ENCODE peak calls at places on chromosome 5, in eight cellular contexts. D is endothelial cell of umbilical vein, U is stomach, N is body of pancreas, Z is AG04450, Q is neural progenitor cell, L is cardiac fibroblast, K is nephron progenitor cell. M is an unnamed sample.

GRCh38 chr5:95530441-95530840 is 24.3 kb downstream of the SKIC3 start:
- DNase-seq in D (no peak), U (no peak), N (no peak), Z (peak), Q (no peak), L (peak), K (no peak), M (no peak)

GRCh38 chr5:139378101-139378825 is 4.8 kb downstream of the SLC23A1 start:
- DNase-seq in D (no peak), U (no peak), N (no peak), Z (no peak), Q (no peak), L (no peak), K (no peak), M (no peak)

GRCh38 chr5:116806879-116807278 is 232.3 kb upstream of the SEMA6A start:
- DNase-seq in D (no peak), U (no peak), N (no peak), Z (no peak), Q (no peak), L (no peak), K (no peak), M (no peak)

GRCh38 chr5:93579561-93580386 is 1.2 kb downstream of the NR2F1-AS1 start:
- DNase-seq in D (peak), U (no peak), N (no peak), Z (no peak), Q (peak), L (peak), K (peak), M (peak)

GRCh38 chr5:141677415-141677814 is 4.6 kb downstream of the ARAP3 start:
- DNase-seq in D (peak), U (no peak), N (no peak), Z (no peak), Q (peak), L (no peak), K (peak), M (no peak)

GRCh38 chr5:133801955-133802751 is 166.3 kb downstream of the C5orf15 start:
- DNase-seq in D (no peak), U (peak), N (peak), Z (no peak), Q (no peak), L (peak), K (peak), M (no peak)

GRCh38 chr5:115096034-115096769 is 73.5 kb downstream of the TRIM36 start:
- DNase-seq in D (no peak), U (no peak), N (no peak), Z (no peak), Q (no peak), L (no peak), K (no peak), M (no peak)

GRCh38 chr5:766666-767431 is 17.7 kb downstream of the ZDHHC11B start:
- DNase-seq in D (no peak), U (no peak), N (no peak), Z (no peak), Q (no peak), L (no peak), K (no peak), M (no peak)

GRCh38 chr5:168653611-168654010 is 74.4 kb upstream of the PANK3 start:
- DNase-seq in D (no peak), U (no peak), N (no peak), Z (no peak), Q (peak), L (no peak), K (no peak), M (no peak)

GRCh38 chr5:1464511-1464910 is 19.3 kb upstream of the SLC6A3 start:
- DNase-seq in D (no peak), U (no peak), N (no peak), Z (no peak), Q (no peak), L (no peak), K (no peak), M (no peak)

GRCh38 chr5:170426149-170426767 is 37.1 kb upstream of the KCNMB1 start:
- DNase-seq in D (no peak), U (no peak), N (no peak), Z (no peak), Q (no peak), L (peak), K (no peak), M (no peak)

GRCh38 chr5:170701321-170701720 is 82.2 kb upstream of the GABRP start:
- DNase-seq in D (no peak), U (no peak), N (no peak), Z (no peak), Q (peak), L (no peak), K (no peak), M (no peak)

GRCh38 chr5:1208743-1209551 is 7.6 kb downstream of the SLC6A19 start:
- DNase-seq in D (peak), U (peak), N (no peak), Z (no peak), Q (peak), L (peak), K (peak), M (peak)

GRCh38 chr5:16464664-16465543 is 696 bp downstream of the ZNF622 start:
- DNase-seq in D (peak), U (no peak), N (no peak), Z (no peak), Q (no peak), L (no peak), K (no peak), M (no peak)

GRCh38 chr5:107805819-107806218 is 135.1 kb upstream of the EFNA5 start:
- DNase-seq in D (no peak), U (no peak), N (no peak), Z (no peak), Q (peak), L (no peak), K (peak), M (no peak)

GRCh38 chr5:140345919-140346347 is 470 bp downstream of the HBEGF start:
- DNase-seq in D (peak), U (peak), N (peak), Z (no peak), Q (peak), L (peak), K (peak), M (peak)

GRCh38 chr5:170430871-170431437 is 41.8 kb upstream of the KCNMB1 start:
- DNase-seq in D (no peak), U (no peak), N (no peak), Z (no peak), Q (no peak), L (no peak), K (no peak), M (no peak)

GRCh38 chr5:180607861-180608571 is 16.7 kb upstream of the SCGB3A1 start:
- DNase-seq in D (no peak), U (no peak), N (no peak), Z (no peak), Q (no peak), L (no peak), K (no peak), M (peak)

GRCh38 chr5:151686673-151687378 is at the start of gene SPARC:
- DNase-seq in D (peak), U (no peak), N (peak), Z (peak), Q (peak), L (peak), K (peak), M (no peak)

GRCh38 chr5:132826424-132827082 is 3.9 kb downstream of the SHROOM1 start:
- DNase-seq in D (peak), U (no peak), N (no peak), Z (no peak), Q (no peak), L (no peak), K (no peak), M (no peak)

GRCh38 chr5:3351581-3352442 is 243.8 kb upstream of the IRX1 start:
- DNase-seq in D (no peak), U (peak), N (no peak), Z (no peak), Q (no peak), L (no peak), K (no peak), M (no peak)

GRCh38 chr5:174243904-174244303 is 198.4 kb downstream of the NSG2 start:
- DNase-seq in D (no peak), U (no peak), N (no peak), Z (no peak), Q (no peak), L (no peak), K (no peak), M (no peak)

GRCh38 chr5:168114444-168115017 is 176.9 kb upstream of the WWC1 start:
- DNase-seq in D (peak), U (peak), N (peak), Z (no peak), Q (peak), L (peak), K (peak), M (peak)

GRCh38 chr5:95631991-95632675 is 12.2 kb downstream of the GPR150 start:
- DNase-seq in D (peak), U (no peak), N (peak), Z (no peak), Q (no peak), L (peak), K (no peak), M (no peak)

GRCh38 chr5:40985501-40985900 is 76.2 kb downstream of the C7 start:
- DNase-seq in D (no peak), U (no peak), N (no peak), Z (no peak), Q (no peak), L (no peak), K (no peak), M (no peak)

GRCh38 chr5:68182094-68182493 is 33.5 kb upstream of the PIK3R1 start:
- DNase-seq in D (no peak), U (no peak), N (no peak), Z (no peak), Q (no peak), L (no peak), K (no peak), M (no peak)

GRCh38 chr5:91221917-91222316 is 161.2 kb downstream of the ARRDC3 start:
- DNase-seq in D (no peak), U (no peak), N (no peak), Z (no peak), Q (no peak), L (no peak), K (no peak), M (no peak)

DNA sequence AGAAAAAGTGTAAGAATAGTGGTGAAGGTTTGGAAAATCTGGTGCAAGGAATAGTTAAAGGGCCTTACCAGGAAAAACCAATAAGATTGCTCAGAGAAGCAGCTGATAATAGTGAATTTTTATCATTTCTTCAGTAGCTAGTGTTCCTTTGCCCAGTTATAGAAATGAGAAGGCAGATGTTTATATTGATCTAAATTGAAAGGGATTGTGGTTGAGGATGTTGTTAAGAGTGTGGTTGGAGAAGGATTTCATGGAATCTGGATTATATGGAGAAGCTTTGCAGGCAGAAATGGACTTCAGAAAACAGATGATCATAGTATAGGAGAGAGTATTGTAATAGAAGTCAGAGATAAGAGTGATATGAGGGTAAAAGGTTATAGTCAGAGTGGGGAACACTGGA is 102.6 kb downstream of the XRCC4 start:
- DNase-seq in D (no peak), U (no peak), N (no peak), Z (peak), Q (no peak), L (no peak), K (no peak), M (no peak)
- TF ChIP-seq CTCF in D (no peak), U (no peak), N (no peak), Z (no peak), Q (no peak), L (no peak), K (no peak), M (no peak)

DNA sequence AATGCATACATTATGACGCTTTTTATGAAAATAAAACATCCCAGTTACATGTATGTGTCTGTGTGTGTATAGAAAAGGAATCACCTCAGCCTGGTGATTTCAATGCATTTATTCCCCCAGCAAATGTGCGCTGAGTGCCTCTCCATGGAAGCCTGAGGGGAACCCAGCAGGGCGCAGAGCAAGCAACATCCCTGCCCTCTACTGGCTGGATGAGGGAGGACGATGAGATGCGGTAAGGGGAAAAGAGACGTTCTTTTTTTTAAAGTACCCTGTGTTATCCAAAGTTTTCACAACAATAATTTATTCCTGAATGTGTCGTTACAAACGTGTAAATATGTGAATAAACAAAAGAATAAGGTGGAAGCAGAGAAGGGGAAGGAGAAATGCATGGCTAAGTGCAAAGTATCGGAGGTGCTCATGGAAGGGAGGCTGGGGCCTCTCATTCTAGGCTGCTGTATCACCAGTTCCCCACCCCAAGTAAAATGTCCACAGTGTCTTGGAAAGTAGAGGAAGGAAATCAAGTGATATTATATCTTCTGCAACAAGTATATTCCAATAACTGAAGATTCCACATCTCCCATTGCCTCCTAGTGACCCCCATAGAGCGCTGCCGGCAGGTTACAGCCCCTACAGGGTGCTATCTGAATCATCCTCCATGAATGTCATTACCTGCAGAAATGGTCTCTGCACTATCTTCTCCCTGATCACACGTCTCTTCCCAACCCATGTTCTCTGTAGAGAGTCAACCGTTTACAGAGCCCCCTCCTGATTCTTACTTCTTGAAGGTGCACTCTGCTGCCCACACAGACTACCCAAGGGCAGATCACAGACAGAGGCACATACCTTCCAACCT is 13.0 kb upstream of the ABLIM3 start:
- DNase-seq in D (peak), U (no peak), N (no peak), Z (no peak), Q (peak), L (peak), K (peak), M (peak)
- TF ChIP-seq CTCF in D (peak), U (peak), N (peak), Z (peak), Q (peak), L (peak), K (peak), M (peak)

DNA sequence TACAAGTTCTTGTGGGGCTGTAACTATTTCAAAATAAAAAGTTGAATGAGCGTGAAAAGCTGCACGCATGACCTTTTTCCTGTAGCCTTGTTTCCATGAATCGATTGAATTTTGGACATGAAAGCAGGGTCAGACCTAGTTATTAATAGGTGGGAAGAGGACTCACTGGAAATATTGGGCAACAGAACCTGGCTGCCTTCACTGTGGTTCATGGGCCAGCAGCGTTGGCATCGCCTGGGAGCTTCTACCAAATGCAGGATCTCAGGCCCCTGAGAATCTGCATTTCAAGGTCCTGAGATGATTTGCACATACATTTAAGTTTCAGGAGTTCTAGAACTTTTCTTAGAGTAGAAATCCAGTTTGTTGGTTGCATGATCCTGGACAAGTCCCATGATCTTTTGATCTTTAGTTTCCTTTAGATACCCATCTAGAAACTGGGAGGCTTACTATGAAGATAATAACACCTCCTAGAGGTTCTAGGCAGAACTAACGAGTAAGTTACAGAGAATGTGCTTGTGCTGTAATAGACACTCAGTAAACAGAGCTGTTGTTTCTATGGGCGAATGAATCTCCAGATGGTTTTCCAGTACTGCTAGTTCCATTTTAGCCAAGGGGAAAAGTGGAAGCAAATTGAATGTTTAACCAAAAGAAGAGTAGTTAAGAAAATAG is 12.4 kb downstream of the ANKRD33B start:
- DNase-seq in D (no peak), U (no peak), N (no peak), Z (no peak), Q (no peak), L (no peak), K (no peak), M (no peak)
- TF ChIP-seq CTCF in D (no peak), U (no peak), N (no peak), Z (no peak), Q (no peak), L (no peak), K (no peak), M (no peak)

GRCh38 chr5:58335518-58335917 is 124.4 kb downstream of the PLK2 start:
- DNase-seq in D (no peak), U (no peak), N (no peak), Z (no peak), Q (no peak), L (no peak), K (no peak), M (no peak)
- TF ChIP-seq CTCF in D (no peak), U (no peak), N (peak), Z (peak), Q (no peak), L (peak), K (no peak), M (peak)

DNA sequence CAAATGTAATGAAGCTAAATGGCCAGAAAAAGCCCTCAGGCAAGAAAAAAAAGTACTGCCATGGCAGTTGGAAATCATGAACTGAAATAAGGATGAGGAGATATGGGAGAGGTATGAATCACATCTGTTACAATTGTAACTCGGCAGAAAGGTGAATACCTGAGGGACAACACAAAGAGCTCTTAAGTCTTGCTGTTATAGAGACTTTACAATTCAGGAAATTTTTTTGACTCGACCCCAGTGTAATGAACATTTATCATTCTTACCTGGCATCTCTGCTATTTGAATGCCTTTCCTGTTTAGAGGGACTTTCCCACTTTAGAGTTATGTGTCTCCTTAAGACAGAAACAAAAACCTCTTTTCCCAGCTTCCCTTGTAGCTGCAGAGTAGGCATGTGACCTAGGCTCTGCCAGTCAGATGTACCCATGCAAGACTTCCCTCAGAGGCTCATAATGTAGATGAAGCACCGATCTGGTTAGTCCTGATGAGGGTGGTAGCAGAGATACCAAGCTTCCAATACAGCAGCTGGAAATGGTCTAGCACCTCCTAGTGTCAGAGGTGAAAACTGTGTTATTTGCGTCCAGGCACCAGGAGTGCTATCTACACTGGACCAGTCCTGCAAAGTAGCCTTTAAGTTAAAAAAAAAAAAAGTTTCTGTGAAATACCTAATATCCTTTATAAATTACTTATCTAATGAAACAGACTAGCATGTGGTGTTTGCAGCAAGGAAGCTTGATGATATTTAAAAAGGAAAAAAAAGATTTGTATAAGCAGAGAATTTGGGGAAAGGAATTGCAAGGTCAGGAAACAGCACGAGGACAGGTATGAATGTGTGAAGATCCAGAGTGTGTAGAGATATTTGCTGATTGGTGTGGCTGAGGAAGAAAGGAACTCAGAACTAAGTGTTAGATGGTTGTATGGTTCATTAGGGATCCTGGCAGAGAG is 146.9 kb upstream of the SLC1A3 start:
- DNase-seq in D (no peak), U (no peak), N (no peak), Z (no peak), Q (no peak), L (no peak), K (no peak), M (peak)
- TF ChIP-seq CTCF in D (no peak), U (no peak), N (no peak), Z (peak), Q (peak), L (peak), K (peak), M (peak)

DNA sequence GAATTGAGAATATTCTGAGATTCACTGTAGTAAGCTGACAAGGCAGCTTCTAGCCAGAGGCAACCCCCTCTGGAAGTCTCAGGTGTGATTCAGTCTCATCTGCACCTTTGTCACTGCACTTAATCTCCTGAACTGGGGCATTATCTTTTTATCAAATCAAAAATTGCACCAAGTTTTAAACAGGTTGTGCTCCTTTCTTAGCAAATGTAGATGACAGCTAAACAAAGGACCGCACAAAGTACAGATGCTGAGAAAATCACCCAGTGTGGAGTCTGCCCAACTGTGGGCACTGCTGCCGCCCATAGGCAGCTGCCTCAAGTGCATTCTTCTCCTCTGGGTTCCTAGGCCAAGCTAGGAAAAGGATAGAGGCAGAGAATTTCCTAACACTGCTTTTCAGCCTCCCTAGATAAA is 51.1 kb downstream of the STARD4 start:
- DNase-seq in D (no peak), U (no peak), N (no peak), Z (no peak), Q (peak), L (peak), K (peak), M (no peak)
- TF ChIP-seq CTCF in D (peak), U (no peak), N (no peak), Z (peak), Q (peak), L (no peak), K (peak), M (no peak)

M was measured in Calu3.